ENCODE peak calls at places on chromosomes 3 and 15, in seven cellular contexts. F is activated naive CD4-positive, alpha-beta T cell; N is HTR-8/SVneo; D is activated CD8-positive, alpha-beta memory T cell treated with anti-CD3 and anti-CD28 coated beads for 1 hour; L is endothelial cell; U is RPMI8226; G is neural progenitor cell. S is an unnamed sample.

GRCh38 chr3:54895613-54896012 is 32.2 kb downstream of the LRTM1 start:
- DNase-seq in D (no peak), N (no peak), F (no peak), G (no peak), L (no peak), U (no peak), S (no peak)

GRCh38 chr3:52530918-52531635 is 2.6 kb downstream of the NT5DC2 start:
- DNase-seq in N (no peak), D (no peak), F (no peak), G (peak; percentile 1), U (no peak), L (peak; percentile 9), S (no peak)

GRCh38 chr3:31466016-31466415 is 66.7 kb upstream of the STT3B start:
- DNase-seq in G (no peak), D (no peak), N (no peak), U (no peak), L (no peak), F (no peak), S (peak; percentile 26)

GRCh38 chr3:177191108-177191779 is 6.0 kb downstream of the TBL1XR1 start:
- DNase-seq in G (no peak), N (no peak), D (no peak), L (no peak), F (no peak), U (peak; percentile 29), S (no peak)

GRCh38 chr3:114643342-114643741 is 349.5 kb downstream of the TIGIT start:
- DNase-seq in L (no peak), D (no peak), F (no peak), G (peak; percentile 20), N (no peak), U (no peak), S (no peak)

GRCh38 chr3:152289708-152290107 is 21.0 kb downstream of the MBNL1 start:
- DNase-seq in D (no peak), G (no peak), L (no peak), U (no peak), N (no peak), F (no peak), S (no peak)

GRCh38 chr15:25670025-25670554 is 193.0 kb downstream of the ATP10A start:
- DNase-seq in N (no peak), U (peak; percentile 26), D (no peak), G (peak; percentile 91), L (peak; percentile 41), F (no peak), S (peak; percentile 63)

GRCh38 chr15:79283252-79284048 is 928 bp downstream of the ANKRD34C start:
- DNase-seq in D (no peak), G (peak; percentile 92), N (peak; percentile 31), U (peak; percentile 50), F (no peak), L (peak; percentile 86), S (peak; percentile 42)

GRCh38 chr15:96977886-96978285 is 647.4 kb downstream of the NR2F2 start:
- DNase-seq in D (no peak), N (no peak), L (no peak), G (no peak), F (no peak), U (no peak), S (no peak)

GRCh38 chr3:128922804-128923459 is 43.5 kb downstream of the ACAD9 start:
- DNase-seq in F (peak; percentile 16), L (no peak), U (no peak), N (no peak), G (no peak), D (peak; percentile 5), S (no peak)

GRCh38 chr3:155334897-155335883 is 41.7 kb upstream of the STRIT1 start:
- DNase-seq in L (peak; percentile 18), F (no peak), D (no peak), G (no peak), U (peak; percentile 58), N (no peak), S (no peak)

GRCh38 chr15:83943849-83944404 is 290.0 kb downstream of the ADAMTSL3 start:
- DNase-seq in G (no peak), D (no peak), F (no peak), L (no peak), U (no peak), N (no peak), S (peak; percentile 91)

GRCh38 chr15:74928771-74929198 is 9.1 kb downstream of the COX5A start:
- DNase-seq in G (no peak), U (no peak), L (no peak), N (no peak), F (no peak), D (no peak), S (no peak)

GRCh38 chr3:123369085-123369484 is 79.8 kb downstream of the ADCY5 start:
- DNase-seq in G (no peak), F (no peak), D (no peak), U (no peak), L (no peak), N (no peak), S (no peak)

GRCh38 chr15:81400640-81401236 is 26.7 kb upstream of the TMC3 start:
- DNase-seq in G (peak; percentile 53), U (peak; percentile 52), F (no peak), L (peak; percentile 22), D (no peak), N (peak; percentile 17), S (peak; percentile 82)

GRCh38 chr3:123096126-123096525 is 29.3 kb downstream of the PDIA5 start:
- DNase-seq in G (no peak), N (no peak), D (no peak), F (no peak), U (no peak), L (no peak), S (no peak)

GRCh38 chr15:25181290-25182097 is 226.7 kb downstream of the SNRPN start:
- DNase-seq in L (no peak), G (no peak), U (no peak), D (no peak), N (no peak), F (no peak), S (no peak)

GRCh38 chr3:160707187-160707789 is 30.3 kb downstream of the ARL14 start:
- DNase-seq in F (no peak), N (peak; percentile 41), U (peak; percentile 59), L (peak; percentile 34), G (peak; percentile 73), D (no peak), S (peak; percentile 81)

GRCh38 chr3:81580399-81580798 is 181.0 kb downstream of the GBE1 start:
- DNase-seq in U (no peak), L (no peak), G (peak; percentile 66), N (no peak), F (no peak), D (no peak), S (no peak)

GRCh38 chr15:77974098-77974414 is 103.5 kb downstream of the TBC1D2B start:
- DNase-seq in G (no peak), D (no peak), U (peak; percentile 85), F (no peak), L (no peak), N (no peak), S (peak; percentile 72)

GRCh38 chr3:60756231-60756630 is 495.0 kb downstream of the FHIT start:
- DNase-seq in D (no peak), U (no peak), N (no peak), F (no peak), L (no peak), G (no peak), S (no peak)

GRCh38 chr15:48062476-48062875 is 58.3 kb upstream of the SLC24A5 start:
- DNase-seq in L (no peak), N (peak; percentile 11), U (peak; percentile 40), G (no peak), F (no peak), D (no peak), S (peak; percentile 73)

GRCh38 chr3:183038221-183038620 is 57.9 kb upstream of the DCUN1D1 start:
- DNase-seq in N (no peak), G (no peak), L (no peak), U (no peak), D (no peak), F (no peak), S (peak; percentile 50)

GRCh38 chr3:138396752-138397410 is 37.5 kb upstream of the ESYT3 start:
- DNase-seq in N (no peak), L (no peak), F (no peak), G (no peak), U (no peak), D (no peak), S (no peak)

GRCh38 chr3:55907616-55908015 is 420.5 kb upstream of the WNT5A start:
- DNase-seq in L (no peak), G (no peak), D (no peak), U (no peak), F (no peak), N (no peak), S (no peak)

GRCh38 chr3:164465172-164465571 is 613.1 kb downstream of the SI start:
- DNase-seq in L (no peak), N (peak; percentile 50), U (no peak), G (no peak), D (no peak), F (no peak), S (peak; percentile 68)

GRCh38 chr3:73361591-73361990 is 263.1 kb downstream of the PDZRN3 start:
- DNase-seq in N (no peak), D (no peak), F (no peak), G (no peak), L (no peak), U (no peak), S (no peak)

GRCh38 chr3:42090973-42091731 is at the start of gene TRAK1:
- DNase-seq in F (no peak), U (no peak), L (no peak), G (no peak), D (no peak), N (no peak), S (peak; percentile 56)

GRCh38 chr3:140753865-140754754 is 76.2 kb downstream of the TRIM42 start:
- DNase-seq in U (peak; percentile 67), D (no peak), F (no peak), G (no peak), L (no peak), N (no peak), S (no peak)

GRCh38 chr3:114093596-114093995 is 37.1 kb downstream of the QTRT2 start:
- DNase-seq in D (no peak), L (no peak), G (no peak), U (peak; percentile 11), N (peak; percentile 63), F (no peak), S (peak; percentile 88)

GRCh38 chr15:60651155-60651554 is 172.2 kb upstream of the ICE2 start:
- DNase-seq in N (no peak), L (no peak), G (no peak), F (no peak), D (no peak), U (no peak), S (peak; percentile 23)

GRCh38 chr3:125051715-125052581 is 3.8 kb downstream of the HEG1 start:
- DNase-seq in D (peak; percentile 55), L (no peak), N (no peak), G (peak; percentile 66), U (no peak), F (peak; percentile 20), S (peak; percentile 78)

GRCh38 chr3:61808526-61808925 is 247.2 kb downstream of the PTPRG start:
- DNase-seq in F (no peak), D (no peak), L (no peak), U (no peak), N (no peak), G (no peak), S (no peak)

GRCh38 chr3:17765819-17766472 is 23.5 kb upstream of the TBC1D5 start:
- DNase-seq in F (no peak), L (no peak), U (no peak), D (no peak), G (no peak), N (no peak), S (no peak)

GRCh38 chr3:17213102-17213501 is 328.3 kb downstream of the PLCL2 start:
- DNase-seq in F (no peak), G (no peak), L (no peak), D (no peak), U (no peak), N (no peak), S (peak; percentile 65)

GRCh38 chr3:8011902-8012301 is 489.7 kb upstream of the LMCD1 start:
- DNase-seq in D (no peak), F (no peak), G (no peak), N (no peak), L (no peak), U (no peak), S (no peak)

S was measured in choroid plexus epithelial cell.